ENCODE peak calls at places on chromosomes 16 and 17, in ten cellular contexts. N is IMR-90, Q is prostate gland, X is heart left ventricle, A is transverse colon, U is GM12891, M is esophagus squamous epithelium, O is gastrocnemius medialis, V is A549, L is HCT116. T is an unnamed sample.

GRCh38 chr17:7289256-7290032 is 5.0 kb downstream of the YBX2 start:
- DNase-seq in N (no peak), Q (no peak), X (peak), A (no peak), U (no peak), M (no peak), O (peak), V (no peak), L (no peak), T (no peak)

GRCh38 chr17:44865231-44865660 is 17.6 kb downstream of the HIGD1B start:
- DNase-seq in N (peak), Q (peak), X (peak), A (peak), U (peak), M (no peak), O (peak), V (peak), L (peak), T (peak)

GRCh38 chr17:36675250-36675649 is 73.9 kb downstream of the MRM1 start:
- DNase-seq in N (no peak), Q (no peak), X (no peak), A (peak), U (no peak), M (no peak), O (no peak), V (no peak), L (no peak), T (no peak)

GRCh38 chr17:35856603-35857002 is 12.1 kb downstream of the HEATR9 start:
- DNase-seq in N (peak), Q (no peak), X (no peak), A (no peak), U (no peak), M (no peak), O (no peak), V (no peak), L (no peak), T (no peak)

GRCh38 chr17:41264599-41264998 is 579 bp upstream of the KRTAP9-6 start:
- DNase-seq in N (no peak), Q (no peak), X (no peak), A (no peak), U (no peak), M (no peak), O (no peak), V (no peak), L (no peak), T (no peak)

GRCh38 chr16:18834873-18835272 is 33.5 kb upstream of the ARL6IP1 start:
- DNase-seq in N (no peak), Q (no peak), X (no peak), A (no peak), U (no peak), M (no peak), O (no peak), V (peak), L (no peak), T (no peak)

GRCh38 chr17:5355416-5356129 is 63.9 kb downstream of the NUP88 start:
- DNase-seq in N (no peak), Q (no peak), X (no peak), A (no peak), U (no peak), M (no peak), O (peak), V (no peak), L (no peak), T (no peak)

GRCh38 chr17:60468371-60468770 is 46.1 kb downstream of the CHCT1 start:
- DNase-seq in N (peak), Q (no peak), X (no peak), A (no peak), U (no peak), M (no peak), O (no peak), V (no peak), L (no peak), T (no peak)

GRCh38 chr16:77409311-77409710 is 25.5 kb downstream of the ADAMTS18 start:
- DNase-seq in N (no peak), Q (no peak), X (no peak), A (no peak), U (no peak), M (no peak), O (no peak), V (no peak), L (no peak), T (no peak)

GRCh38 chr17:75899767-75900468 is 3.2 kb upstream of the TRIM65 start:
- DNase-seq in N (no peak), Q (no peak), X (no peak), A (no peak), U (no peak), M (no peak), O (no peak), V (no peak), L (no peak), T (no peak)

GRCh38 chr17:75778861-75779249 is 5.8 kb upstream of the UNK start:
- DNase-seq in N (peak), Q (no peak), X (no peak), A (peak), U (no peak), M (no peak), O (peak), V (peak), L (no peak), T (no peak)

GRCh38 chr17:45825792-45826191 is 18.9 kb upstream of the SPPL2C start:
- DNase-seq in N (no peak), Q (no peak), X (no peak), A (no peak), U (no peak), M (no peak), O (no peak), V (no peak), L (no peak), T (no peak)

GRCh38 chr17:74598346-74599022 is 6.4 kb upstream of the CD300LD start:
- DNase-seq in N (no peak), Q (no peak), X (no peak), A (no peak), U (no peak), M (no peak), O (no peak), V (no peak), L (no peak), T (no peak)

GRCh38 chr17:16269658-16270057 is 52.6 kb downstream of the PIGL start:
- DNase-seq in N (peak), Q (no peak), X (no peak), A (no peak), U (no peak), M (no peak), O (no peak), V (no peak), L (no peak), T (no peak)

GRCh38 chr16:11670171-11671131 is 2.2 kb downstream of the SNN start:
- DNase-seq in N (no peak), Q (no peak), X (no peak), A (no peak), U (no peak), M (no peak), O (peak), V (no peak), L (no peak), T (no peak)

GRCh38 chr16:14298374-14299122 is 227.4 kb downstream of the MRTFB start:
- DNase-seq in N (no peak), Q (no peak), X (no peak), A (no peak), U (no peak), M (no peak), O (no peak), V (no peak), L (no peak), T (no peak)

GRCh38 chr17:40371261-40371929 is 6.9 kb upstream of the GJD3 start:
- DNase-seq in N (no peak), Q (no peak), X (no peak), A (no peak), U (no peak), M (no peak), O (no peak), V (peak), L (peak), T (no peak)

GRCh38 chr17:28598389-28598788 is 436 bp downstream of the SPAG5 start:
- DNase-seq in N (no peak), Q (no peak), X (no peak), A (no peak), U (no peak), M (no peak), O (no peak), V (no peak), L (no peak), T (peak)

GRCh38 chr16:89700649-89701424 is 668 bp downstream of the SPATA2L start:
- DNase-seq in N (peak), Q (peak), X (peak), A (peak), U (no peak), M (no peak), O (peak), V (peak), L (no peak), T (no peak)

GRCh38 chr16:58658796-58659211 is 25.8 kb downstream of the SLC38A7 start:
- DNase-seq in N (peak), Q (no peak), X (no peak), A (no peak), U (no peak), M (no peak), O (no peak), V (no peak), L (no peak), T (no peak)

GRCh38 chr16:17211797-17212196 is 259.0 kb downstream of the XYLT1 start:
- DNase-seq in N (no peak), Q (no peak), X (no peak), A (no peak), U (no peak), M (no peak), O (no peak), V (peak), L (peak), T (no peak)

GRCh38 chr17:39365252-39365651 is 36.2 kb downstream of the FBXL20 start:
- DNase-seq in N (peak), Q (no peak), X (no peak), A (no peak), U (no peak), M (no peak), O (no peak), V (no peak), L (no peak), T (no peak)

GRCh38 chr17:16923097-16923903 is 48.6 kb downstream of the TNFRSF13B start:
- DNase-seq in N (no peak), Q (no peak), X (no peak), A (peak), U (no peak), M (no peak), O (no peak), V (no peak), L (no peak), T (no peak)

GRCh38 chr17:8681175-8681949 is 50.8 kb upstream of the MYH10 start:
- DNase-seq in N (peak), Q (no peak), X (no peak), A (no peak), U (no peak), M (no peak), O (no peak), V (no peak), L (no peak), T (no peak)

GRCh38 chr17:62179525-62180161 is 114.6 kb upstream of the MED13 start:
- DNase-seq in N (peak), Q (no peak), X (no peak), A (peak), U (no peak), M (no peak), O (no peak), V (peak), L (peak), T (peak)

GRCh38 chr17:339193-340061 is 13.2 kb downstream of the RPH3AL start:
- DNase-seq in N (no peak), Q (no peak), X (no peak), A (no peak), U (no peak), M (no peak), O (no peak), V (no peak), L (no peak), T (no peak)

GRCh38 chr17:4565209-4566141 is 5.1 kb upstream of the GGT6 start:
- DNase-seq in N (peak), Q (peak), X (peak), A (peak), U (no peak), M (no peak), O (peak), V (peak), L (peak), T (peak)

GRCh38 chr16:31141489-31142108 is 6.1 kb upstream of the PRSS8 start:
- DNase-seq in N (peak), Q (no peak), X (no peak), A (no peak), U (no peak), M (no peak), O (peak), V (no peak), L (no peak), T (no peak)

DNA sequence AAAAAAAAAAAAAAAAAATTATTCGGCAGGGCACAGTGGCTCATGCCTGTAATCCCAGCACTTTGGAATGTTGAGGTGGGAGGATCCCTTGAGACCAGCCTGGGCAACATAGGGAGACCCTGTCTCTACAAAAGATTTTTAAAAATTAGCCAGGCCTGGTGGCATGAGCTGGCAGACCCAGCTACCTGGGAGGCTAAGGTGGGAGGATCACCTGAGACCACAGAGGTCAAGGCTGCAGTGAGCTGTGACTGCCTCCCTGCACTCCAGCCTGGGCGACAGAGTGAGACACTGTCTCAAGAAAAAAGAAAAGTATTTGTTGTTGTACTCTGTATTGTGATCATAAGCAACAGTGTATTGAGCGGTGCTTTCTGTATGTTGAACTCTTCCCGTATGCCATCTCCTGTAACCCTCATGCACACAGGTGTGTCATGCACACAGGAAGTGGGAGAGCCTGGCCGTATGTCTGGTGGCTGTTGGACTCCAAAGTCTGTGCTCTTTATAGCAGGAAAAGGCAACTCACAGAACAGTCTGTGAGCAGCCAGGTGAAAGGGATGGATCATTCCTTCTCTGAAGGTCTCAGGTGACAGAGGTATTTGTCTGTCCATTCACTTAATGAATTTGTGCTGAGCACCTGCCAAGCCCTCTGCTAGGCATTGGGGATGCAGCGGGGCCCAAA is 17.2 kb downstream of the CDH1 start:
- DNase-seq in N (no peak), Q (no peak), X (no peak), A (peak), U (no peak), M (no peak), O (no peak), V (no peak), L (no peak), T (no peak)
- TF ChIP-seq POLR2A in N (no peak), Q (no peak), X (no peak), A (peak), U (no peak), M (no peak), O (no peak), V (no peak), L (no peak), T (no peak)

GRCh38 chr17:2835791-2836190 is 39.6 kb downstream of the RAP1GAP2 start:
- DNase-seq in N (no peak), Q (no peak), X (no peak), A (no peak), U (no peak), M (no peak), O (no peak), V (no peak), L (no peak), T (no peak)
- TF ChIP-seq POLR2A in N (no peak), Q (no peak), X (no peak), A (no peak), U (no peak), M (no peak), O (no peak), V (no peak), L (no peak), T (no peak)

GRCh38 chr16:8621572-8622314 is at the start of gene METTL22:
- DNase-seq in N (peak), Q (peak), X (peak), A (peak), U (peak), M (peak), O (peak), V (peak), L (peak), T (peak)
- TF ChIP-seq POLR2A in N (peak), Q (peak), X (peak), A (peak), U (peak), M (peak), O (peak), V (peak), L (peak), T (peak)

GRCh38 chr16:68734782-68735181 is 2.3 kb upstream of the CDH1 start:
- DNase-seq in N (no peak), Q (no peak), X (no peak), A (no peak), U (no peak), M (no peak), O (no peak), V (no peak), L (no peak), T (no peak)

GRCh38 chr16:68739964-68740627 is 3.0 kb downstream of the CDH1 start:
- DNase-seq in N (no peak), Q (no peak), X (no peak), A (no peak), U (no peak), M (no peak), O (no peak), V (peak), L (no peak), T (no peak)

GRCh38 chr16:68736561-68736960 is 531 bp upstream of the CDH1 start:
- DNase-seq in N (no peak), Q (no peak), X (no peak), A (no peak), U (no peak), M (no peak), O (no peak), V (no peak), L (no peak), T (no peak)

GRCh38 chr16:68737730-68738590 is 868 bp downstream of the CDH1 start:
- DNase-seq in N (no peak), Q (peak), X (no peak), A (peak), U (no peak), M (no peak), O (no peak), V (peak), L (no peak), T (no peak)

DNA sequence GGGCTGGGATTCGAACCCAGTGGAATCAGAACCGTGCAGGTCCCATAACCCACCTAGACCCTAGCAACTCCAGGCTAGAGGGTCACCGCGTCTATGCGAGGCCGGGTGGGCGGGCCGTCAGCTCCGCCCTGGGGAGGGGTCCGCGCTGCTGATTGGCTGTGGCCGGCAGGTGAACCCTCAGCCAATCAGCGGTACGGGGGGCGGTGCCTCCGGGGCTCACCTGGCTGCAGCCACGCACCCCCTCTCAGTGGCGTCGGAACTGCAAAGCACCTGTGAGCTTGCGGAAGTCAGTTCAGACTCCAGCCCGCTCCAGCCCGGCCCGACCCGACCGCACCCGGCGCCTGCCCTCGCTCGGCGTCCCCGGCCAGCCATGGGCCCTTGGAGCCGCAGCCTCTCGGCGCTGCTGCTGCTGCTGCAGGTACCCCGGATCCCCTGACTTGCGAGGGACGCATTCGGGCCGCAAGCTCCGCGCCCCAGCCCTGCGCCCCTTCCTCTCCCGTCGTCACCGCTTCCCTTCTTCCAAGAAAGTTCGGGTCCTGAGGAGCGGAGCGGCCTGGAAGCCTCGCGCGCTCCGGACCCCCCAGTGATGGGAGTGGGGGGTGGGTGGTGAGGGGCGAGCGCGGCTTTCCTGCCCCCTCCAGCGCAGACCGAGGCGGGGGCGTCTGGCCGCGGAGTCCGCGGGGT is at the start of gene CDH1:
- DNase-seq in N (no peak), Q (peak), X (no peak), A (peak), U (peak), M (no peak), O (no peak), V (no peak), L (peak), T (no peak)
- TF ChIP-seq POLR2A in N (no peak), Q (peak), X (no peak), A (peak), U (no peak), M (peak), O (no peak), V (no peak), L (no peak), T (no peak)

DNA sequence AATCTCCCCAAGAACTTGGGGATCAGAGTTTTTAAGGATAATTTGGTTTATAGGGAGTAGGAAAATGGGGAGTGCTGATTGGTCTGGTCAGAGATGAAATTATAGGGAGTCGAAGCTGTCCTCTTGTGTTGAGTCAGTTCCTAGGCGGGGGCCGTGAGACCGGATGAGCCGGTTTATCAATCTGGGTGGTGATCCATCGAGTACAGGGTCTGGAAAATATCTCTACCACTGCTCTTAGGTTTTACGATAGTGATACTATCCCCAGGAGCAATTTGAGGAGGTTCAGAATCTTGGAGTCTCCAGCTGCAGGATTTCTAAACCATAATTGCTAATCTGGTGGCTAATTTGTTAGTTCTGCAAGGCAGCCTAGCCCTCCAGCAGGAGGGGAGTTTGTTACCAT is 403.4 kb downstream of the CDH11 start:
- DNase-seq in N (no peak), Q (no peak), X (no peak), A (no peak), U (no peak), M (no peak), O (no peak), V (no peak), L (no peak), T (no peak)
- TF ChIP-seq POLR2A in N (no peak), Q (no peak), X (no peak), A (no peak), U (no peak), M (no peak), O (no peak), V (no peak), L (no peak), T (no peak)

DNA sequence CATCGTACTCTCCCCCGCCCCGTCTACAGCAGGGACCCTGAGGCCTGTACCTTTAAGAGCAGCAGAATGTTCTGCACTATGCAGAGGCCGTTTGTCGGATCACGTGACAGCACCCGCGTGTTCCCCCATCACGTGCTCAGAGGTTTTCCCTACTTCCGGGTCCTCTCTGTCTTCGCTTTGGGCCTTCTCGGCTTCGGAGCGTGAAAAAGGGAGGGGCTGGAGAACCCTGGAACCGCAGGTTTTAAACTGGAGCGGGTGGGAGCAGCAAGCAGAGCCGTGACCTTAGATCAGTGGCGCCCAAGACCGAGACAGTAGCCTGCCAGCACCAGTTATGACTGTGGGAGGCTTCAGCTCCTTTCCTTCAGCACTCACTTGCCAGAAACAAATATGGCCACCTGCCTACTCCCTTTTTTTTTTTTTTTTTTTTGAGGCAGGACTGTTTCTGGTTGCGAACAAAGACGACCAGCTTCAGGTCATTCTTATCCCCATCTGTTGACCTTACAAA is at the start of gene CLN3:
- DNase-seq in N (peak), Q (peak), X (peak), A (peak), U (peak), M (peak), O (peak), V (peak), L (peak), T (peak)
- TF ChIP-seq POLR2A in N (no peak), Q (peak), X (peak), A (peak), U (peak), M (no peak), O (peak), V (no peak), L (no peak), T (no peak)

DNA sequence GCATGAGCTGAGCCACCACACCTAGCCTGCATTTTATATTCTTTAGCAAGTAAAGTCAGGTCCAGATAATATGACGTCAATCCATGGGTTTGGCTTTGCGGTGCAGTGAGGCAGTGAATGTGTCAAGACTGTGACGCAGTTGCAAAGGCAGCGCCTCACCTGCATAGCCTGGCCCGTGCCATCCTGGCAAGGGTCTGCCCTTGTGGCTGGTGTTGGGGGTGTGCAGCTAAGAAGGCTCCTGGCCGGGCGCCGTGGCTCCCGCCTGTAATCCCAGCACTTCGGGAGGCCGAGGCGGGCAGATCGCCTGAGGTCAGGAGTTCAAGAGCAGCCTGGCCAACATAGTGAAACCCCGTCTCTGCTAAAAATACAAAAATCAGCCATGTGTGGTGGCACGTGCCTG is 7.0 kb downstream of the PDF start:
- DNase-seq in N (no peak), Q (no peak), X (no peak), A (no peak), U (no peak), M (no peak), O (no peak), V (no peak), L (no peak), T (no peak)
- TF ChIP-seq POLR2A in N (no peak), Q (no peak), X (no peak), A (no peak), U (no peak), M (no peak), O (no peak), V (no peak), L (no peak), T (no peak)